ENCODE peak calls at places on chromosomes 3 and 15, in nine cellular contexts. Y is lung, P is AG04450, S is tibial artery, U is transverse colon, W is PC-3, B is upper lobe of right lung, E is dorsolateral prefrontal cortex, A is A673. X is an unnamed sample.

GRCh38 chr3:169966951-169967915 is 626 bp downstream of the SEC62 start:
- DNase-seq in Y (peak; percentile 45), P (peak; percentile 2), S (peak; percentile 73), U (no peak), W (peak; percentile 30), B (no peak), E (peak; percentile 48), A (peak; percentile 22), X (peak; percentile 26)

GRCh38 chr15:99495430-99496301 is 70.1 kb upstream of the MEF2A start:
- DNase-seq in Y (no peak), P (no peak), S (no peak), U (no peak), W (no peak), B (no peak), E (no peak), A (no peak), X (no peak)

GRCh38 chr15:45187578-45187893 is 230 bp downstream of the SHF start:
- DNase-seq in Y (no peak), P (no peak), S (no peak), U (no peak), W (no peak), B (no peak), E (no peak), A (no peak), X (no peak)

GRCh38 chr3:184117649-184118048 is 17.5 kb upstream of the EIF2B5 start:
- DNase-seq in Y (no peak), P (no peak), S (no peak), U (no peak), W (no peak), B (no peak), E (no peak), A (peak; percentile 65), X (no peak)

GRCh38 chr3:11245276-11245675 is 26.9 kb upstream of the ATG7 start:
- DNase-seq in Y (no peak), P (no peak), S (no peak), U (no peak), W (no peak), B (no peak), E (no peak), A (no peak), X (no peak)

GRCh38 chr3:42149537-42150426 is 58.6 kb downstream of the TRAK1 start:
- DNase-seq in Y (peak; percentile 89), P (no peak), S (no peak), U (peak; percentile 91), W (peak; percentile 96), B (peak; percentile 86), E (no peak), A (no peak), X (no peak)

GRCh38 chr15:58793862-58794261 is 22.8 kb downstream of the MINDY2 start:
- DNase-seq in Y (peak; percentile 69), P (no peak), S (no peak), U (no peak), W (no peak), B (peak; percentile 68), E (no peak), A (peak; percentile 20), X (no peak)

GRCh38 chr3:142433110-142433509 is 14.7 kb downstream of the XRN1 start:
- DNase-seq in Y (no peak), P (no peak), S (no peak), U (no peak), W (no peak), B (no peak), E (no peak), A (no peak), X (no peak)

GRCh38 chr15:19973718-19974117 is 567.9 kb downstream of the GOLGA6L6 start:
- DNase-seq in Y (no peak), P (no peak), S (no peak), U (no peak), W (no peak), B (no peak), E (no peak), A (no peak), X (no peak)

GRCh38 chr3:154139996-154140436 is 18.8 kb downstream of the ARHGEF26 start:
- DNase-seq in Y (no peak), P (no peak), S (no peak), U (no peak), W (no peak), B (no peak), E (no peak), A (no peak), X (no peak)

GRCh38 chr3:39284457-39284881 is 4.6 kb upstream of the CX3CR1 start:
- DNase-seq in Y (no peak), P (no peak), S (no peak), U (no peak), W (no peak), B (no peak), E (no peak), A (no peak), X (no peak)

GRCh38 chr3:136787226-136787793 is 31.6 kb upstream of the SLC35G2 start:
- DNase-seq in Y (no peak), P (no peak), S (no peak), U (peak; percentile 18), W (no peak), B (no peak), E (no peak), A (peak; percentile 34), X (peak; percentile 16)

GRCh38 chr3:170553788-170554620 is 31.9 kb downstream of the SLC7A14 start:
- DNase-seq in Y (no peak), P (no peak), S (no peak), U (no peak), W (peak; percentile 37), B (no peak), E (no peak), A (no peak), X (no peak)

GRCh38 chr3:46998121-46998851 is 18.8 kb downstream of the NBEAL2 start:
- DNase-seq in Y (peak; percentile 78), P (no peak), S (peak; percentile 81), U (peak; percentile 84), W (peak; percentile 71), B (peak; percentile 91), E (peak; percentile 33), A (peak; percentile 29), X (peak; percentile 31)

GRCh38 chr3:172065534-172065933 is 26.2 kb downstream of the FNDC3B start:
- DNase-seq in Y (no peak), P (peak; percentile 69), S (no peak), U (peak; percentile 33), W (no peak), B (no peak), E (no peak), A (peak; percentile 75), X (peak; percentile 45)

GRCh38 chr3:138442996-138443395 is 8.6 kb downstream of the ESYT3 start:
- DNase-seq in Y (no peak), P (no peak), S (no peak), U (no peak), W (no peak), B (no peak), E (no peak), A (no peak), X (no peak)

GRCh38 chr3:52490938-52491526 is 4.1 kb upstream of the STAB1 start:
- DNase-seq in Y (peak; percentile 41), P (no peak), S (no peak), U (peak; percentile 33), W (no peak), B (no peak), E (peak; percentile 43), A (no peak), X (peak; percentile 53)

GRCh38 chr3:24220859-24221657 is 273.6 kb downstream of the THRB start:
- DNase-seq in Y (no peak), P (peak; percentile 68), S (peak; percentile 77), U (peak; percentile 15), W (peak; percentile 79), B (no peak), E (peak; percentile 7), A (peak; percentile 8), X (peak; percentile 95)

GRCh38 chr3:58414538-58415197 is 19.0 kb downstream of the PDHB start:
- DNase-seq in Y (peak; percentile 61), P (no peak), S (no peak), U (peak; percentile 31), W (peak; percentile 85), B (no peak), E (no peak), A (peak; percentile 63), X (peak; percentile 70)

DNA sequence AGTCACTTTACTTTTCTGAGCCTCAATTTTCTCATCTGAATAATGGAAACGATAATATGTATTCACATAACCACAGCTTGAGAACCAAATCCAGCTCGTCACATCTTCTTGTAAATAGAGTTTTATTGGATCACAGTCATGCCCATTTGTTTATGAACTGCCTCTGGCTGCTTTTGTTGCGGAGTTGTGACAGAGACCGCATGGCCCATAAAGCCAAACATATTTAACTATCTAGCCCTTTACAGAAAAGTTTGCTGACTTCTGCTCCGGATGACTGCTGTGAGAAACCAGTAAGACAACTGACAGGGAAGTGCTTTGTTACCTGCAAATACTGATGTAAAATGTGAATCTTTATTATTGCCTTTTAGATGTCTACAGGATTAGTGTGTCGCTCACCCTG is 216.0 kb downstream of the RORA start:
- DNase-seq in Y (no peak), P (no peak), S (no peak), U (no peak), W (no peak), B (no peak), E (no peak), A (no peak), X (no peak)
- TF ChIP-seq CTCF in Y (no peak), P (no peak), S (no peak), U (no peak), W (no peak), B (no peak), E (no peak), A (no peak), X (no peak)

DNA sequence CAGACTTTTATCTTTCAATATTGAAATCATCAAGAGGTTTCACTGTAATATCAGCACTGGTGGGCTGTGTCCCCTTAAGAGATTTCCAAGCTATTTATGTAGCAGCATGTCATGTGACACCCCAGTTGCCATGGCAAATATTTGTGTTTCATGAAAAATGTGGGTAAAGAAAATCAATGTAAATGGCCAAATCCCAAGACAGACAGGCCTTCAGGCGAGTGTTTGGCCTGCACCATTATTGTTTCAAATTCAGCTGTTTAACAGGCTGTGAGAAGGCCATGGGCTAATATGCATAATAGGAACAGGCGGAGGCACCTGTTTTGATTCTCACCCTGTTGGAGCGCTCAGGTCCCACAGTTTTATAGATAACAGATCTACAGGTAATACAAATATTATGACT is 104.2 kb downstream of the IQCH start:
- DNase-seq in Y (no peak), P (no peak), S (no peak), U (no peak), W (no peak), B (no peak), E (no peak), A (no peak), X (no peak)
- H3K4me3 ChIP-seq in Y (no peak overlapping the region), P (no peak overlapping the region), S (no peak overlapping the region), U (no peak overlapping the region), W (no peak overlapping the region), B (no peak overlapping the region), E (no peak overlapping the region), A (no peak overlapping the region), X (no peak overlapping the region)

DNA sequence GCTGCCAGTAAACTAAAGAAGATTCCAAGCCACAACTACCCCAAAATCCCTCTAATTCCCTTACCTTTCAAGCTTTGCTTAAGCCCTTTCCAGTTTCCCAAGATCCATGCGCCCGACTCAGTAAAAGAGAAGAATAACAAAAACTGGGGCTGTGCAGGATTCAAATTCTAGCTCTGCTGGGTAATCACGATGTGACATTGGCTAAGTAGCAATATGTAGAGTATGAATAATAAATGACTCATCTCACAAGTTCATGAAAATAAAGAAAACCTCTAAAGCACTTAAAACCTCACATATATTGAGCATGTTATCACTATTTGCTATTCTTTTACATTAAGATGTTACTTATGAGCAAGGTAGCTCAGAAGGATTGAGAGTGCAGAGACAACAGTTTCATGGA is 522.2 kb upstream of the ZNF717 start:
- DNase-seq in Y (no peak), P (no peak), S (no peak), U (no peak), W (peak; percentile 30), B (no peak), E (no peak), A (no peak), X (peak; percentile 54)
- H3K27ac ChIP-seq in Y (no peak overlapping the region), P (peak overlapping the region; percentile 74), S (no peak overlapping the region), U (no peak overlapping the region), W (no peak overlapping the region), B (no peak overlapping the region), E (no peak overlapping the region), A (no peak overlapping the region), X (peak overlapping the region; percentile 60)

GRCh38 chr15:51483985-51484384 is 138.6 kb downstream of the DMXL2 start:
- DNase-seq in Y (no peak), P (no peak), S (no peak), U (no peak), W (no peak), B (no peak), E (no peak), A (no peak), X (no peak)
- TF ChIP-seq CTCF in Y (no peak), P (no peak), S (no peak), U (no peak), W (no peak), B (no peak), E (no peak), A (no peak), X (no peak)